ENCODE peak calls at places on chromosomes 11 and 22, in four cellular contexts. I, F, L and K are unnamed samples.

GRCh38 chr22:36162127-36163034 is 1.8 kb upstream of the APOL3 start:
- DNase-seq in I (peak), F (no peak), L (no peak), K (no peak)

GRCh38 chr11:99739464-99740089 is 718.8 kb downstream of the CNTN5 start:
- DNase-seq in I (no peak), F (peak), L (peak), K (peak)

GRCh38 chr22:40036126-40036525 is 41.4 kb downstream of the FAM83F start:
- DNase-seq in I (no peak), F (no peak), L (no peak), K (no peak)

GRCh38 chr11:88709567-88709966 is 356.2 kb downstream of the GRM5 start:
- DNase-seq in I (no peak), F (no peak), L (no peak), K (no peak)

GRCh38 chr11:7364660-7365059 is 113.0 kb downstream of the SYT9 start:
- DNase-seq in I (no peak), F (no peak), L (no peak), K (no peak)

GRCh38 chr11:55811067-55811466 is at the start of gene OR5L1:
- DNase-seq in I (no peak), F (no peak), L (no peak), K (no peak)

GRCh38 chr11:113873241-113873626 is 2.1 kb downstream of the USP28 start:
- DNase-seq in I (no peak), F (no peak), L (no peak), K (no peak)

GRCh38 chr11:117946842-117947526 is 17.8 kb upstream of the TMPRSS13 start:
- DNase-seq in I (no peak), F (peak), L (peak), K (peak)

GRCh38 chr22:17777005-17777716 is 2.9 kb upstream of the BID start:
- DNase-seq in I (peak), F (peak), L (no peak), K (no peak)

GRCh38 chr22:45328822-45329535 is 19.2 kb downstream of the FAM118A start:
- DNase-seq in I (no peak), F (no peak), L (peak), K (no peak)

GRCh38 chr11:112652786-112653390 is 308.3 kb upstream of the NCAM1 start:
- DNase-seq in I (no peak), F (no peak), L (no peak), K (no peak)

GRCh38 chr11:108224908-108225786 is 2.3 kb downstream of the ATM start:
- DNase-seq in I (no peak), F (no peak), L (no peak), K (no peak)

GRCh38 chr11:108680267-108680666 is 15.4 kb downstream of the DDX10 start:
- DNase-seq in I (no peak), F (no peak), L (no peak), K (no peak)

GRCh38 chr11:15607361-15608036 is 492.8 kb downstream of the INSC start:
- DNase-seq in I (no peak), F (no peak), L (no peak), K (no peak)

GRCh38 chr22:19177164-19178064 is 1.1 kb downstream of the SLC25A1 start:
- DNase-seq in I (no peak), F (no peak), L (no peak), K (no peak)

GRCh38 chr22:19178065-19178658 is 374 bp downstream of the SLC25A1 start:
- DNase-seq in I (no peak), F (peak), L (peak), K (no peak)

GRCh38 chr22:19179472-19180048 is 1.0 kb upstream of the SLC25A1 start:
- DNase-seq in I (peak), F (peak), L (peak), K (peak)

GRCh38 chr22:19180234-19180633 is 1.7 kb upstream of the SLC25A1 start:
- DNase-seq in I (no peak), F (no peak), L (no peak), K (no peak)

GRCh38 chr22:19178659-19179471 is at the start of gene SLC25A1:
- DNase-seq in I (peak), F (peak), L (peak), K (peak)
- TF ChIP-seq NRF1 in I (no peak), F (no peak), L (peak), K (no peak)

DNA sequence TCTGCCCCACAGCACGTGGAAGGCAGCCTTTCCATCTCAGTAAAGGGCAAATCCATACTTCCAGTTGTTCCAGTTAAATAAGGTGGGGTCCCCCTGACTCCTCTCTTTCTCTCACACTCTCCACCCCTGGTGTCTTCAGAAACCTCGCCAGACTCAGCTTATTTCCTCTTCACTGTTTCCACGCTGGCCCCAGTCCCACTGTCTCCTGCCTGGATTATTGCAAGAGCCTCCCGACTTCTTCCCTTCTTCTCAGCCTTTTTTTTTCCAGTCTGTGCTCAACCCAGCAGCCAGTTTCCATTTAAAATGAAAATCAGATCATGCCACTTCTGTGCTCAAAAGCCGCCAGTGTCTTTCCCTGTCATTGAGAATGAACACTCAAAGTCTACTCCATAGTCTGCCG is 131.4 kb downstream of the PKNOX2 start:
- DNase-seq in I (no peak), F (no peak), L (no peak), K (no peak)
- TF ChIP-seq NRF1 in I (no peak), F (no peak), L (no peak), K (no peak)

DNA sequence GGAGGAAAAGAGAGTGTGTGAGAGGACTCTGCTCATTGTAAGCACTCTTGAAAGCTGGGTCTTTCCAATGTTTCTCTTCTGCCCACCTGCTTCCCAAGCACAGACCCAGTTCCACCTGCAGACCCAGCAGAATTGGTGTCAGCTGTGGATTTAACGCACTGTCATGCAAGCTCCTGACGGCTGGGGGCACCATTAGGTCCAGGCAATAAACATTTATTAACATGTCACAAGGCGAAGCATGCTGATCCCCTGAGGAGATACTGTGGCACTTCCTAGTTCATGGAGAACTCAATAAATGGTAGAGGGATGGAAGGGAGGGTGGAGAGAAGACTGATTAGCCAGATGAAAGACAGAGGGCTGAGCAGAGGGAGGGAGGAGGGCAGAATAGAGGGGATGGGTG is 68.3 kb upstream of the TSPAN18 start:
- DNase-seq in I (no peak), F (no peak), L (peak), K (no peak)
- TF ChIP-seq NRF1 in I (no peak), F (no peak), L (no peak), K (no peak)

GRCh38 chr11:125443767-125444311 is 52.2 kb downstream of the FEZ1 start:
- DNase-seq in I (no peak), F (no peak), L (no peak), K (no peak)
- TF ChIP-seq NRF1 in I (no peak), F (no peak), L (no peak), K (no peak)

GRCh38 chr11:72075109-72075508 is 5.2 kb downstream of the NUMA1 start:
- DNase-seq in I (no peak), F (no peak), L (no peak), K (no peak)
- TF ChIP-seq NRF1 in I (no peak), F (no peak), L (no peak), K (no peak)

GRCh38 chr22:29203456-29203855 is 2.2 kb upstream of the EMID1 start:
- DNase-seq in I (no peak), F (no peak), L (no peak), K (no peak)
- TF ChIP-seq NRF1 in I (no peak), F (no peak), L (no peak), K (no peak)

GRCh38 chr11:1531418-1531817 is 40.7 kb downstream of the DUSP8 start:
- DNase-seq in I (no peak), F (no peak), L (no peak), K (no peak)
- TF ChIP-seq NRF1 in I (no peak), F (no peak), L (no peak), K (no peak)

DNA sequence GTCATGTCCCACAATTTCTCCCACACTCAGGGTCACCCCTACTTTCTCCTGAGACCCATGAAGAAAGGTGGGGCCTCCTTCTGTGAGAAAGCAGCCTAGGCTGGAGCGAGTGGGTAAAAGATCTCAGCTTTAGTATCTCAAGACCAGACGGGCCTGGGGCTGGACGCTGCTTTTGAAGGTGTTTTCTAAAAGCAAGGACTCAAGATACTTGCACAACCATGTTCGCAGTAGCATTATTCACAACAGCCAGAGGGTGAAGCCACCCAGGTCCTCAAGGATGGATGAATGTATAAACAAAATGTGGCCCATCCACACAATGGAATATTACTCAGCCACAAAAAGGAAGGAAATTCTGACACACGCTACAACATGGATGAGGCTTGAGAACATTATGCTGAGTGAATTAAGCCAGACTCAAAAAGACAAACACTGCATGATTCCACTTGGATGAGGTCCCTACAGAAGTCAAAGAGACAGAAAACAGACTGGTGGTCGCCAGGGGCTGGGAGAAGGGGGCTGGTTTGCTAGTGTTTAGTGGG is 10.6 kb downstream of the SHANK2 start:
- DNase-seq in I (no peak), F (no peak), L (no peak), K (no peak)
- TF ChIP-seq NRF1 in I (no peak), F (no peak), L (no peak), K (no peak)

DNA sequence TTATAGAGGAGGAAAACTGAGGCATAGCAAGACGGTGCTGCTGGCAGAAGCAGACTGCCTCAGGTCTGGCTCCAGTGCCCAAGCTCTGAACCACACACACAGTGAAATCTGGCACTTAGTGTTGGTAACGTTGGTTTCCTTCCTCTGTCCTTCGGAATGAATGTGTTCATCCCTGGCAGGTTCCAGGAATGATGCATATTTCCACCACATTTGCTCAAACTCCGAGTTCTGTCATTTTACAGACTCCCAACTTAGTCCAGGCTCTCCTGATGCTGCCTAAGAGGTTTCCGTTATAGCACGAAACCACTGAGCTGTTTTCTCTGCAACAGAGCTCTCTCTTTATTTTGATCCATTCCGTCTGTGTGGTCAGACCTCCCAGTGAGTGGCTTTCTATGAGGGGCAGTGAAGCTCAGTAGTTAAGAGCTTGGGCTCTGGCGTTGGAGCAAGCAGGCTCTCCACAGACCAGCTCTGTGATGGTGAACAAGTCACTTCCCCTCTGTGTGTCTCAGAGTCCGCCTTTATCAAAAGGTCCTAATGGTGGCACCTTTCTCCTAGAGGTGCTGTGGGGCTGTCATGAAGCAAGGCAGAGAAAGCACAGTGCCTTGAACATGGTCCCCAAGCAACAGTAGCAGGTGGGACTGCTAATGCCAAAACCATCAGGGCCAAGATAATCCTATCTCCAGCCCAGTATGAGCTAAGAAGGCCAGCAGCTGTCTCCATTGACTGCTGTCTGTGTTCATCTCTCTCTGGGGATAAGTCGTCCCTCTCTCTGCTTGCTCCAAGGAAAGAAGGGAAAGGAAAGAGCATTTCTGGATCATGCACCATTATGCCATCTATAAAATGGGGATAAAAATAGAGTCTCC is 200.4 kb downstream of the MYO18B start:
- DNase-seq in I (no peak), F (no peak), L (no peak), K (no peak)
- TF ChIP-seq NRF1 in I (no peak), F (no peak), L (no peak), K (no peak)